ENCODE peak calls at places on chromosomes 16 and 17, in four cellular contexts. C is progenitor cell of endocrine pancreas; S is GM12865; M is stimulated activated CD4-positive, alpha-beta T cell treated with anti-CD3 and anti-CD28 coated beads, Interleukin-2, amount 100 ng/mL, for 48 hours. W is an unnamed sample.
A peak's percentile ranks its signal among the peaks of the same experiment; 100 is the strongest.

GRCh38 chr16:3004781-3005284 is 7.9 kb upstream of the CLDN9 start:
- DNase-seq in S (no peak), C (no peak), M (no peak), W (no peak)

GRCh38 chr16:89431158-89431584 is 59.2 kb downstream of the ANKRD11 start:
- DNase-seq in C (no peak), S (no peak), M (no peak), W (no peak)

GRCh38 chr17:80762076-80762475 is 217.4 kb downstream of the RPTOR start:
- DNase-seq in S (no peak), M (no peak), C (no peak), W (no peak)

GRCh38 chr17:33046361-33047255 is 55.0 kb downstream of the SPACA3 start:
- DNase-seq in M (no peak), C (no peak), S (no peak), W (no peak)

GRCh38 chr17:60154616-60155426 is 5.0 kb downstream of the CA4 start:
- DNase-seq in C (no peak), M (no peak), S (no peak), W (no peak)

GRCh38 chr16:4972938-4973587 is 14.9 kb downstream of the SEC14L5 start:
- DNase-seq in S (peak; percentile 57), M (no peak), C (no peak), W (no peak)

GRCh38 chr17:70093163-70093562 is 18.1 kb downstream of the KCNJ16 start:
- DNase-seq in S (no peak), C (no peak), M (no peak), W (no peak)

GRCh38 chr16:87855852-87856715 is 13.2 kb downstream of the SLC7A5 start:
- DNase-seq in S (peak; percentile 71), M (no peak), C (no peak), W (no peak)

GRCh38 chr16:69773255-69773947 is 11.3 kb downstream of the WWP2 start:
- DNase-seq in S (peak; percentile 63), C (no peak), M (no peak), W (no peak)

W was measured in NCI-H1105 treated with DMSO at 0.1 percent for 48 hours.